ENCODE peak calls at places on chromosomes 1 and 21, in ten cellular contexts. W is posterior cingulate gyrus; Z is right lobe of liver; V is type B pancreatic cell; Q is NCI-H1105; A is CD8-positive, alpha-beta memory T cell; J is SHP77 treated with DMSO at 0.1 percent for 48 hours; O is effector CD4-positive, alpha-beta T cell; Y is NCI-H1417 treated with DMSO at 0.1 percent for 48 hours; L is NCI-H748 treated with DMSO at 0.1 percent for 48 hours. T is an unnamed sample.

GRCh38 chr21:34858559-34858958 is 189.8 kb downstream of the CLIC6 start:
- DNase-seq in W (no peak), Z (no peak), V (no peak), Q (no peak), A (no peak), J (no peak), O (no peak), Y (no peak), L (no peak), T (no peak)

GRCh38 chr1:158122823-158123390 is 57.8 kb upstream of the CD1D start:
- DNase-seq in W (no peak), Z (no peak), V (no peak), Q (no peak), A (no peak), J (no peak), O (no peak), Y (no peak), L (no peak), T (no peak)

GRCh38 chr1:14768589-14769304 is 170.3 kb downstream of the KAZN start:
- DNase-seq in W (no peak), Z (no peak), V (no peak), Q (no peak), A (no peak), J (no peak), O (no peak), Y (no peak), L (no peak), T (no peak)

GRCh38 chr1:21468597-21468996 is 28.7 kb downstream of the NBPF3 start:
- DNase-seq in W (no peak), Z (no peak), V (no peak), Q (no peak), A (no peak), J (no peak), O (no peak), Y (no peak), L (no peak), T (no peak)

GRCh38 chr21:22374218-22374969 is 1376.2 kb downstream of the NCAM2 start:
- DNase-seq in W (no peak), Z (no peak), V (no peak), Q (no peak), A (no peak), J (no peak), O (no peak), Y (peak; percentile 10), L (peak; percentile 67), T (no peak)

GRCh38 chr1:47838562-47839459 is 158.4 kb downstream of the TRABD2B start:
- DNase-seq in W (peak; percentile 36), Z (no peak), V (no peak), Q (no peak), A (no peak), J (no peak), O (no peak), Y (no peak), L (no peak), T (no peak)

GRCh38 chr1:212013672-212014071 is 21.7 kb downstream of the INTS7 start:
- DNase-seq in W (no peak), Z (no peak), V (no peak), Q (no peak), A (no peak), J (no peak), O (no peak), Y (no peak), L (no peak), T (no peak)

GRCh38 chr1:111998332-111998731 is 8.9 kb upstream of the KCND3 start:
- DNase-seq in W (no peak), Z (no peak), V (no peak), Q (no peak), A (no peak), J (no peak), O (no peak), Y (no peak), L (no peak), T (no peak)

GRCh38 chr1:157156058-157156541 is 17.9 kb upstream of the ETV3 start:
- DNase-seq in W (peak; percentile 95), Z (peak; percentile 79), V (peak; percentile 80), Q (peak; percentile 31), A (peak; percentile 68), J (peak; percentile 32), O (peak; percentile 72), Y (no peak), L (peak; percentile 9), T (peak; percentile 65)

GRCh38 chr21:45300786-45301520 is 13.3 kb upstream of the POFUT2 start:
- DNase-seq in W (peak; percentile 81), Z (peak; percentile 23), V (no peak), Q (no peak), A (no peak), J (no peak), O (no peak), Y (no peak), L (no peak), T (no peak)

GRCh38 chr1:9084883-9085282 is 15.4 kb upstream of the SLC2A5 start:
- DNase-seq in W (no peak), Z (no peak), V (no peak), Q (no peak), A (no peak), J (no peak), O (no peak), Y (no peak), L (no peak), T (no peak)

GRCh38 chr1:43783671-43784205 is 76.4 kb downstream of the ST3GAL3 start:
- DNase-seq in W (no peak), Z (no peak), V (no peak), Q (no peak), A (no peak), J (no peak), O (no peak), Y (no peak), L (no peak), T (no peak)

GRCh38 chr1:209862598-209863498 is 35.1 kb downstream of the UTP25 start:
- DNase-seq in W (peak; percentile 87), Z (no peak), V (no peak), Q (no peak), A (no peak), J (no peak), O (no peak), Y (no peak), L (no peak), T (no peak)

GRCh38 chr21:45987121-45987711 is 5.6 kb downstream of the COL6A1 start:
- DNase-seq in W (peak; percentile 83), Z (peak; percentile 15), V (no peak), Q (no peak), A (no peak), J (no peak), O (no peak), Y (no peak), L (no peak), T (no peak)

GRCh38 chr21:41768371-41769042 is 1.7 kb upstream of the RIPK4 start:
- DNase-seq in W (peak; percentile 42), Z (peak; percentile 88), V (no peak), Q (peak; percentile 32), A (peak; percentile 39), J (peak; percentile 35), O (no peak), Y (no peak), L (peak; percentile 33), T (no peak)

GRCh38 chr1:59574085-59574484 is 240.7 kb upstream of the HOOK1 start:
- DNase-seq in W (no peak), Z (no peak), V (no peak), Q (no peak), A (no peak), J (no peak), O (no peak), Y (no peak), L (no peak), T (no peak)